ENCODE peak calls at places on chromosomes 13 and 19, in six cellular contexts. Z is T-cell; T is stimulated activated CD8-positive, alpha-beta memory T cell treated with anti-CD3 and anti-CD28 coated beads, Interleukin-4, amount 100 ng/mL, for 1 hour; P is CD4-positive, CD25-positive, alpha-beta regulatory T cell; M is kidney epithelial cell; A is CD8-positive, alpha-beta memory T cell. U is an unnamed sample.

GRCh38 chr19:11130824-11131455 is 24.6 kb downstream of the SPC24 start:
- DNase-seq in P (peak), A (peak), M (no peak), T (peak), Z (peak), U (peak)

GRCh38 chr13:42494157-42494556 is 79.8 kb upstream of the TNFSF11 start:
- DNase-seq in A (no peak), T (no peak), M (no peak), P (peak), Z (no peak), U (no peak)

GRCh38 chr19:24069907-24070657 is 16.9 kb upstream of the ZNF254 start:
- DNase-seq in T (no peak), P (no peak), M (no peak), A (no peak), Z (no peak), U (no peak)

GRCh38 chr13:46160474-46161066 is 21.4 kb downstream of the LCP1 start:
- DNase-seq in P (peak), Z (peak), T (no peak), A (peak), M (peak), U (peak)

GRCh38 chr13:75870397-75870801 is 234.3 kb downstream of the LMO7 start:
- DNase-seq in T (no peak), P (peak), M (no peak), A (peak), Z (no peak), U (peak)

GRCh38 chr19:18416778-18417249 is 2.4 kb upstream of the SSBP4 start:
- DNase-seq in Z (peak), T (no peak), M (no peak), A (peak), P (peak), U (peak)

GRCh38 chr13:27599845-27600553 is 20.3 kb downstream of the LNX2 start:
- DNase-seq in Z (no peak), M (peak), A (no peak), P (no peak), T (no peak), U (no peak)

GRCh38 chr13:72535076-72535475 is 192.4 kb downstream of the MZT1 start:
- DNase-seq in T (no peak), M (no peak), Z (no peak), A (no peak), P (no peak), U (no peak)

GRCh38 chr13:24716446-24716845 is 36.2 kb downstream of the ATP12A start:
- DNase-seq in T (no peak), Z (no peak), A (no peak), P (no peak), M (no peak), U (no peak)

GRCh38 chr13:85565652-85566051 is 233.6 kb downstream of the SLITRK6 start:
- DNase-seq in P (no peak), A (no peak), Z (no peak), T (no peak), M (no peak), U (no peak)

GRCh38 chr19:9939301-9939913 is 3.1 kb upstream of the OLFM2 start:
- DNase-seq in Z (no peak), M (no peak), A (no peak), P (no peak), T (no peak), U (no peak)

GRCh38 chr19:49421039-49421877 is 2.0 kb downstream of the PTH2 start:
- DNase-seq in Z (peak), A (no peak), T (no peak), P (peak), M (no peak), U (peak)

GRCh38 chr19:33227242-33227650 is 1.6 kb upstream of the SLC7A10 start:
- DNase-seq in T (no peak), A (no peak), Z (no peak), P (no peak), M (no peak), U (no peak)

GRCh38 chr19:4977299-4978174 is 8.6 kb downstream of the KDM4B start:
- DNase-seq in Z (no peak), T (no peak), A (no peak), P (no peak), M (peak), U (no peak)

GRCh38 chr19:50972795-50973376 is 3.5 kb upstream of the KLK6 start:
- DNase-seq in M (no peak), A (no peak), P (no peak), Z (no peak), T (no peak), U (no peak)

GRCh38 chr19:1069009-1069779 is 2.2 kb downstream of the ARHGAP45 start:
- DNase-seq in Z (peak), T (no peak), A (peak), M (no peak), P (peak), U (peak)

GRCh38 chr19:5789886-5790572 is 934 bp downstream of the DUS3L start:
- DNase-seq in M (no peak), T (no peak), P (no peak), A (no peak), Z (no peak), U (no peak)

GRCh38 chr13:49082653-49083536 is 107.2 kb downstream of the FNDC3A start:
- DNase-seq in Z (no peak), A (no peak), P (no peak), M (no peak), T (no peak), U (peak)

GRCh38 chr19:43651758-43652545 is 12.3 kb upstream of the CADM4 start:
- DNase-seq in P (peak), A (peak), Z (peak), M (no peak), T (no peak), U (peak)

GRCh38 chr13:104315606-104316005 is 1249.4 kb upstream of the SLC10A2 start:
- DNase-seq in Z (no peak), A (no peak), T (no peak), P (no peak), M (peak), U (no peak)